ENCODE peak calls at places on chromosome 19, in five cellular contexts. R is iris pigment epithelial cell, E is GM19239, F is HuH-7.5, H is GF-D8. V is an unnamed sample.

GRCh38 chr19:38693380-38694223 is 46.2 kb downstream of the ACTN4 start:
- DNase-seq in R (peak; percentile 76), E (peak; percentile 63), F (no peak), H (peak; percentile 88), V (no peak)

GRCh38 chr19:3761382-3762129 is at the start of gene APBA3:
- DNase-seq in R (peak; percentile 81), E (peak; percentile 93), F (peak; percentile 93), H (peak; percentile 77), V (no peak)

GRCh38 chr19:55369651-55370304 is 485 bp downstream of the IL11 start:
- DNase-seq in R (peak; percentile 76), E (no peak), F (peak; percentile 93), H (no peak), V (no peak)

GRCh38 chr19:4035582-4035981 is 28.0 kb downstream of the PIAS4 start:
- DNase-seq in R (no peak), E (no peak), F (no peak), H (no peak), V (no peak)

GRCh38 chr19:49056101-49056901 is 1.2 kb downstream of the CGB7 start:
- DNase-seq in R (peak; percentile 44), E (peak; percentile 90), F (peak; percentile 96), H (no peak), V (no peak)

GRCh38 chr19:52219611-52220010 is 29.8 kb downstream of the PPP2R1A start:
- DNase-seq in R (no peak), E (no peak), F (no peak), H (no peak), V (no peak)

GRCh38 chr19:1038995-1039645 is 787 bp upstream of the ABCA7 start:
- DNase-seq in R (no peak), E (no peak), F (no peak), H (no peak), V (no peak)

GRCh38 chr19:30144242-30144758 is 202.3 kb downstream of the URI1 start:
- DNase-seq in R (no peak), E (no peak), F (no peak), H (no peak), V (no peak)

GRCh38 chr19:35170359-35171061 is 16.0 kb downstream of the FXYD5 start:
- DNase-seq in R (no peak), E (no peak), F (no peak), H (no peak), V (no peak)

GRCh38 chr19:47353307-47353712 is 4.2 kb downstream of the DHX34 start:
- DNase-seq in R (no peak), E (no peak), F (no peak), H (no peak), V (no peak)

V was measured in SIG-M5.